ENCODE peak calls at places on chromosomes 3 and 15, in six cellular contexts. K is heart right ventricle; S is activated CD4-positive, alpha-beta T cell treated with anti-CD3 and anti-CD28 coated beads, Interleukin-2, amount 10 ng/mL, durations not matched to agents 7 days and 5 days; M is IMR-90; I is glomerular endothelial cell; R is GF-D8. G is an unnamed sample.

GRCh38 chr3:62125376-62125775 is 248.0 kb downstream of the FEZF2 start:
- DNase-seq in I (no peak), M (no peak), R (no peak), S (no peak), K (no peak), G (no peak)

GRCh38 chr3:39290255-39290654 is 10.4 kb upstream of the CX3CR1 start:
- DNase-seq in I (no peak), R (no peak), K (no peak), S (no peak), M (no peak), G (no peak)

GRCh38 chr15:63145426-63145825 is 11.9 kb downstream of the RPS27L start:
- DNase-seq in S (no peak), I (no peak), M (no peak), K (no peak), R (no peak), G (no peak)

GRCh38 chr3:15812183-15812582 is 14.4 kb upstream of the ANKRD28 start:
- DNase-seq in K (no peak), I (no peak), S (no peak), R (peak; percentile 6), M (peak; percentile 36), G (no peak)

GRCh38 chr3:149575213-149575961 is 82.4 kb downstream of the WWTR1 start:
- DNase-seq in R (no peak), K (peak; percentile 45), M (peak; percentile 95), I (no peak), S (no peak), G (peak; percentile 92)

GRCh38 chr3:126312326-126312725 is 44.9 kb downstream of the KLF15 start:
- DNase-seq in M (no peak), R (no peak), K (no peak), I (no peak), S (no peak), G (no peak)

GRCh38 chr3:139935071-139935865 is at the start of gene CLSTN2:
- DNase-seq in I (no peak), K (peak; percentile 64), R (no peak), M (no peak), S (peak; percentile 15), G (no peak)

GRCh38 chr3:142944346-142944745 is 19.1 kb downstream of the PAQR9 start:
- DNase-seq in R (no peak), I (no peak), K (no peak), M (no peak), S (no peak), G (no peak)

GRCh38 chr3:121490161-121490560 is 55.6 kb downstream of the POLQ start:
- DNase-seq in R (peak; percentile 19), K (no peak), I (no peak), S (no peak), M (no peak), G (no peak)

GRCh38 chr3:152540120-152540519 is 271.4 kb downstream of the MBNL1 start:
- DNase-seq in I (no peak), M (no peak), K (no peak), S (no peak), R (no peak), G (no peak)

GRCh38 chr3:44111482-44111881 is 130.2 kb upstream of the TOPAZ1 start:
- DNase-seq in R (no peak), K (no peak), S (no peak), I (no peak), M (no peak), G (no peak)

GRCh38 chr15:31357148-31357547 is 30.5 kb downstream of the KLF13 start:
- DNase-seq in S (peak; percentile 60), R (peak; percentile 16), I (no peak), M (no peak), K (no peak), G (no peak)

GRCh38 chr3:42301446-42302175 is 35.6 kb upstream of the CCK start:
- DNase-seq in I (no peak), K (no peak), R (no peak), M (no peak), S (no peak), G (no peak)

GRCh38 chr3:67462185-67462584 is 192.2 kb downstream of the SUCLG2 start:
- DNase-seq in R (no peak), K (no peak), I (no peak), S (no peak), M (no peak), G (no peak)

GRCh38 chr15:74283366-74283765 is 47.2 kb downstream of the CCDC33 start:
- DNase-seq in S (no peak), K (no peak), M (no peak), I (no peak), R (no peak), G (no peak)

GRCh38 chr15:99486371-99487336 is 79.1 kb upstream of the MEF2A start:
- DNase-seq in I (no peak), R (no peak), K (peak; percentile 86), M (peak; percentile 60), S (no peak), G (no peak)

GRCh38 chr15:39079296-39079834 is 501.5 kb upstream of the THBS1 start:
- DNase-seq in I (peak; percentile 73), K (no peak), M (peak; percentile 94), R (no peak), S (no peak), G (no peak)

GRCh38 chr3:142223282-142223681 is 2.1 kb downstream of the GK5 start:
- DNase-seq in M (no peak), S (no peak), R (no peak), K (no peak), I (no peak), G (no peak)

GRCh38 chr3:1374471-1374870 is 281.6 kb downstream of the CNTN6 start:
- DNase-seq in M (no peak), R (no peak), K (no peak), I (no peak), S (no peak), G (no peak)

GRCh38 chr3:66012711-66013110 is 26.0 kb downstream of the MAGI1 start:
- DNase-seq in R (no peak), K (no peak), M (no peak), S (no peak), I (no peak), G (no peak)

GRCh38 chr3:169759256-169759655 is 5.6 kb downstream of the TERC start:
- DNase-seq in M (peak; percentile 75), R (no peak), K (no peak), I (no peak), S (no peak), G (no peak)

GRCh38 chr3:165507576-165507975 is 311.4 kb upstream of the SLITRK3 start:
- DNase-seq in I (no peak), K (no peak), R (no peak), S (no peak), M (no peak), G (no peak)

GRCh38 chr15:37061996-37062395 is 38.4 kb downstream of the MEIS2 start:
- DNase-seq in K (no peak), S (no peak), M (no peak), R (no peak), I (no peak), G (no peak)

GRCh38 chr3:105526349-105527111 is 159.8 kb downstream of the ALCAM start:
- DNase-seq in K (no peak), M (peak; percentile 60), S (no peak), I (no peak), R (no peak), G (no peak)

GRCh38 chr15:90638241-90638691 is 78.9 kb upstream of the BLM start:
- DNase-seq in S (no peak), K (no peak), R (peak; percentile 84), I (no peak), M (no peak), G (no peak)

GRCh38 chr3:94226058-94226457 is 163.2 kb downstream of the NSUN3 start:
- DNase-seq in S (no peak), R (no peak), M (peak; percentile 50), K (no peak), I (no peak), G (peak; percentile 7)

GRCh38 chr3:125194061-125194848 is 18.3 kb downstream of the SLC12A8 start:
- DNase-seq in I (no peak), M (peak; percentile 51), S (no peak), K (no peak), R (no peak), G (no peak)

GRCh38 chr15:59292393-59292792 is 80.3 kb downstream of the MYO1E start:
- DNase-seq in S (no peak), M (peak; percentile 51), I (peak; percentile 77), R (no peak), K (peak; percentile 44), G (no peak)

GRCh38 chr15:91857772-91858171 is 4.3 kb downstream of the SLCO3A1 start:
- DNase-seq in M (no peak), S (peak; percentile 62), K (no peak), I (no peak), R (no peak), G (no peak)

GRCh38 chr3:37934631-37935289 is 55.8 kb upstream of the VILL start:
- DNase-seq in I (no peak), R (no peak), S (no peak), K (no peak), M (no peak), G (no peak)

GRCh38 chr15:78914027-78914764 is 30.6 kb downstream of the CTSH start:
- DNase-seq in R (no peak), I (no peak), M (no peak), K (peak; percentile 27), S (no peak), G (no peak)

GRCh38 chr3:119600732-119601131 is 3.0 kb downstream of the PLA1A start:
- DNase-seq in M (no peak), S (no peak), I (no peak), K (peak; percentile 40), R (no peak), G (peak; percentile 20)

GRCh38 chr3:129547241-129547640 is 4.3 kb downstream of the H1-8 start:
- DNase-seq in S (no peak), R (no peak), M (no peak), I (no peak), K (no peak), G (no peak)

GRCh38 chr3:99319961-99320360 is 318.4 kb upstream of the COL8A1 start:
- DNase-seq in K (no peak), S (no peak), I (peak; percentile 66), R (no peak), M (peak; percentile 94), G (no peak)

GRCh38 chr3:154022603-154023002 is 98.6 kb upstream of the ARHGEF26 start:
- DNase-seq in K (no peak), M (no peak), S (no peak), R (no peak), I (no peak), G (no peak)

GRCh38 chr15:34753236-34753894 is 1.4 kb downstream of the GJD2 start:
- DNase-seq in R (no peak), M (peak; percentile 71), S (no peak), I (peak; percentile 14), K (peak; percentile 45), G (no peak)

GRCh38 chr3:139629033-139629432 is 48.7 kb downstream of the NMNAT3 start:
- DNase-seq in R (no peak), I (no peak), S (peak; percentile 30), K (no peak), M (peak; percentile 2), G (no peak)

GRCh38 chr15:56341201-56341600 is 24.0 kb upstream of the TEX9 start:
- DNase-seq in M (no peak), K (no peak), I (no peak), S (no peak), R (no peak), G (no peak)

G was measured in Panc1.